ENCODE peak calls at places on chromosomes 6 and 20, in six cellular contexts. R, K, V, T, U and E are unnamed samples.

GRCh38 chr6:11363881-11364576 is 131.6 kb upstream of the NEDD9 start:
- DNase-seq in R (no peak), K (no peak), V (no peak), T (no peak), U (no peak), E (no peak)

GRCh38 chr6:90466191-90466940 is 120.5 kb downstream of the MAP3K7 start:
- DNase-seq in R (no peak), K (no peak), V (no peak), T (no peak), U (no peak), E (no peak)

GRCh38 chr6:89977808-89978748 is 83.8 kb downstream of the GJA10 start:
- DNase-seq in R (no peak), K (peak; percentile 81), V (no peak), T (no peak), U (peak; percentile 65), E (peak; percentile 31)

GRCh38 chr20:31570021-31570463 is 35.0 kb upstream of the ID1 start:
- DNase-seq in R (no peak), K (no peak), V (no peak), T (no peak), U (no peak), E (no peak)

GRCh38 chr6:148999921-149000589 is 253.2 kb downstream of the UST start:
- DNase-seq in R (peak; percentile 7), K (no peak), V (no peak), T (no peak), U (peak; percentile 88), E (no peak)

GRCh38 chr6:35599761-35600658 is 87.3 kb upstream of the TULP1 start:
- DNase-seq in R (no peak), K (no peak), V (no peak), T (no peak), U (no peak), E (no peak)

GRCh38 chr6:58198301-58198700 is 880.9 kb downstream of the PRIM2 start:
- DNase-seq in R (no peak), K (no peak), V (no peak), T (no peak), U (no peak), E (peak; percentile 2)

GRCh38 chr20:34997171-34997570 is 41.5 kb downstream of the MYH7B start:
- DNase-seq in R (no peak), K (peak; percentile 83), V (peak; percentile 59), T (peak; percentile 71), U (no peak), E (no peak)

GRCh38 chr20:22620342-22620741 is 36.0 kb upstream of the FOXA2 start:
- DNase-seq in R (peak; percentile 47), K (no peak), V (peak; percentile 17), T (no peak), U (no peak), E (no peak)

GRCh38 chr20:17570347-17571152 is 675 bp downstream of the DSTN start:
- DNase-seq in R (peak; percentile 64), K (peak; percentile 86), V (peak; percentile 57), T (peak; percentile 48), U (peak; percentile 53), E (no peak)

GRCh38 chr20:18504479-18505060 is 3.2 kb upstream of the SEC23B start:
- DNase-seq in R (no peak), K (no peak), V (no peak), T (peak; percentile 30), U (peak; percentile 75), E (no peak)

GRCh38 chr6:971981-972640 is 279.2 kb upstream of the EXOC2 start:
- DNase-seq in R (no peak), K (no peak), V (no peak), T (no peak), U (no peak), E (peak; percentile 76)

GRCh38 chr20:2519115-2519815 is 10.6 kb upstream of the ZNF343 start:
- DNase-seq in R (no peak), K (no peak), V (no peak), T (no peak), U (peak; percentile 81), E (no peak)

GRCh38 chr6:32190946-32191677 is 1.1 kb upstream of the PBX2 start:
- DNase-seq in R (no peak), K (no peak), V (no peak), T (peak; percentile 25), U (no peak), E (no peak)

GRCh38 chr6:108715832-108716231 is 132.4 kb upstream of the ARMC2 start:
- DNase-seq in R (no peak), K (no peak), V (no peak), T (no peak), U (peak; percentile 46), E (no peak)

GRCh38 chr6:42129360-42129676 is 13.1 kb downstream of the C6orf132 start:
- DNase-seq in R (no peak), K (no peak), V (no peak), T (no peak), U (no peak), E (no peak)

GRCh38 chr6:45576648-45577624 is 199.2 kb upstream of the SUPT3H start:
- DNase-seq in R (no peak), K (no peak), V (no peak), T (no peak), U (no peak), E (no peak)

GRCh38 chr6:8969747-8970146 is 534.4 kb upstream of the SLC35B3 start:
- DNase-seq in R (no peak), K (no peak), V (no peak), T (no peak), U (no peak), E (no peak)

GRCh38 chr6:16184129-16184528 is 54.3 kb upstream of the GMPR start:
- DNase-seq in R (no peak), K (peak; percentile 50), V (peak; percentile 60), T (peak; percentile 68), U (peak; percentile 51), E (no peak)

GRCh38 chr20:25007491-25008305 is 15.1 kb upstream of the APMAP start:
- DNase-seq in R (no peak), K (no peak), V (no peak), T (peak; percentile 14), U (no peak), E (no peak)

GRCh38 chr6:43265564-43265963 is 22.3 kb downstream of the TTBK1 start:
- DNase-seq in R (no peak), K (no peak), V (no peak), T (no peak), U (no peak), E (no peak)

GRCh38 chr20:17227199-17227535 is 327 bp downstream of the PCSK2 start:
- DNase-seq in R (peak; percentile 48), K (no peak), V (peak; percentile 10), T (no peak), U (no peak), E (no peak)

GRCh38 chr20:1842281-1842680 is 52.9 kb upstream of the SIRPA start:
- DNase-seq in R (no peak), K (no peak), V (no peak), T (no peak), U (no peak), E (no peak)

GRCh38 chr6:391559-392440 is at the start of gene IRF4:
- DNase-seq in R (peak; percentile 84), K (no peak), V (peak; percentile 93), T (peak; percentile 72), U (no peak), E (no peak)

GRCh38 chr20:3922223-3922982 is 33.2 kb downstream of the PANK2 start:
- DNase-seq in R (no peak), K (no peak), V (no peak), T (no peak), U (no peak), E (no peak)

GRCh38 chr6:93418113-93418447 is 1.3 kb downstream of the EPHA7 start:
- DNase-seq in R (no peak), K (peak; percentile 57), V (peak; percentile 26), T (no peak), U (peak; percentile 0), E (no peak)

GRCh38 chr6:31829633-31830492 is 2.3 kb downstream of the HSPA1B start:
- DNase-seq in R (no peak), K (peak; percentile 59), V (peak; percentile 57), T (no peak), U (peak; percentile 59), E (no peak)

GRCh38 chr6:127247114-127248096 is 19.3 kb upstream of the RNF146 start:
- DNase-seq in R (no peak), K (no peak), V (no peak), T (no peak), U (no peak), E (no peak)

GRCh38 chr20:44738779-44739477 is 6.7 kb upstream of the KCNK15 start:
- DNase-seq in R (peak; percentile 75), K (peak; percentile 97), V (peak; percentile 89), T (peak; percentile 90), U (peak; percentile 80), E (no peak)

GRCh38 chr6:138211048-138211581 is 7.2 kb downstream of the PBOV1 start:
- DNase-seq in R (no peak), K (no peak), V (peak; percentile 13), T (no peak), U (no peak), E (no peak)

GRCh38 chr6:108606130-108606797 is 45.5 kb downstream of the FOXO3 start:
- DNase-seq in R (no peak), K (no peak), V (no peak), T (no peak), U (no peak), E (no peak)

GRCh38 chr20:56731041-56731440 is 101.9 kb downstream of the TFAP2C start:
- DNase-seq in R (no peak), K (no peak), V (peak; percentile 17), T (no peak), U (no peak), E (no peak)

GRCh38 chr6:215335-216034 is 76.8 kb upstream of the DUSP22 start:
- DNase-seq in R (no peak), K (no peak), V (no peak), T (no peak), U (no peak), E (no peak)

GRCh38 chr20:25196701-25197120 is 1.2 kb downstream of the ENTPD6 start:
- DNase-seq in R (peak; percentile 61), K (no peak), V (peak; percentile 60), T (no peak), U (no peak), E (no peak)

GRCh38 chr6:145842693-145843546 is 28.3 kb upstream of the FBXO30 start:
- DNase-seq in R (no peak), K (peak; percentile 84), V (no peak), T (no peak), U (peak; percentile 76), E (peak; percentile 13)